ENCODE peak calls at places on chromosomes 11 and 22, in four cellular contexts. P, R, O and H are unnamed samples.

GRCh38 chr22:23537421-23537820 is 42.7 kb downstream of the IGLL1 start:
- DNase-seq in P (no peak), R (no peak), O (no peak), H (no peak)

GRCh38 chr11:44136176-44136945 is 40.9 kb downstream of the EXT2 start:
- DNase-seq in P (no peak), R (no peak), O (no peak), H (no peak)

GRCh38 chr22:23383491-23384450 is 196.3 kb downstream of the IGLL1 start:
- DNase-seq in P (no peak), R (peak), O (no peak), H (no peak)

GRCh38 chr11:116449522-116449921 is 323.3 kb downstream of the BUD13 start:
- DNase-seq in P (no peak), R (no peak), O (no peak), H (no peak)

GRCh38 chr11:116376547-116376946 is 396.2 kb downstream of the BUD13 start:
- DNase-seq in P (no peak), R (no peak), O (no peak), H (no peak)

GRCh38 chr11:74849525-74850391 is 99.1 kb downstream of the XRRA1 start:
- DNase-seq in P (peak), R (peak), O (no peak), H (no peak)

GRCh38 chr11:7353100-7353499 is 101.4 kb downstream of the SYT9 start:
- DNase-seq in P (peak), R (no peak), O (peak), H (peak)

GRCh38 chr11:102437026-102437425 is 15.5 kb downstream of the TMEM123 start:
- DNase-seq in P (no peak), R (no peak), O (no peak), H (no peak)

GRCh38 chr11:118406599-118407166 is 5.3 kb downstream of the ATP5MG start:
- DNase-seq in P (peak), R (no peak), O (no peak), H (no peak)

GRCh38 chr22:40345271-40345670 is 1.0 kb upstream of the ADSL start:
- DNase-seq in P (no peak), R (no peak), O (peak), H (peak)

GRCh38 chr22:19731361-19731725 is 8.0 kb downstream of the GP1BB start:
- DNase-seq in P (no peak), R (no peak), O (no peak), H (no peak)

GRCh38 chr11:34065505-34066203 is 14.1 kb downstream of the CAPRIN1 start:
- DNase-seq in P (no peak), R (no peak), O (no peak), H (no peak)

GRCh38 chr11:30128269-30128932 is 102.4 kb upstream of the FSHB start:
- DNase-seq in P (peak), R (no peak), O (peak), H (no peak)

GRCh38 chr11:33620423-33621120 is 80.1 kb downstream of the C11orf91 start:
- DNase-seq in P (no peak), R (no peak), O (no peak), H (peak)

GRCh38 chr22:41831828-41832552 is 915 bp upstream of the SREBF2 start:
- DNase-seq in P (no peak), R (no peak), O (no peak), H (no peak)

GRCh38 chr22:48886604-48887393 is 940.9 kb downstream of the BRD1 start:
- DNase-seq in P (no peak), R (peak), O (no peak), H (no peak)

GRCh38 chr22:46052331-46052771 is 75.4 kb upstream of the WNT7B start:
- DNase-seq in P (no peak), R (peak), O (no peak), H (no peak)

GRCh38 chr11:45252134-45252856 is 33.8 kb downstream of the SYT13 start:
- DNase-seq in P (peak), R (no peak), O (peak), H (peak)

GRCh38 chr11:2575611-2576051 is 124.2 kb downstream of the KCNQ1OT1 start:
- DNase-seq in P (no peak), R (peak), O (no peak), H (no peak)

GRCh38 chr11:2914475-2915195 is 14.6 kb downstream of the PHLDA2 start:
- DNase-seq in P (peak), R (no peak), O (no peak), H (no peak)

GRCh38 chr11:111177037-111177988 is 68.2 kb upstream of the POU2AF2 start:
- DNase-seq in P (no peak), R (no peak), O (no peak), H (no peak)

GRCh38 chr22:36528336-36528735 is 630 bp downstream of the EIF3D start:
- DNase-seq in P (no peak), R (no peak), O (peak), H (peak)

GRCh38 chr11:8290122-8290810 is 26.6 kb upstream of the LMO1 start:
- DNase-seq in P (no peak), R (no peak), O (no peak), H (no peak)

GRCh38 chr22:32808038-32808445 is 6.5 kb downstream of the TIMP3 start:
- DNase-seq in P (no peak), R (no peak), O (no peak), H (no peak)

GRCh38 chr22:43186272-43187170 is at the start of gene TTLL12:
- DNase-seq in P (peak), R (no peak), O (peak), H (peak)

GRCh38 chr11:66891849-66892660 is 35.2 kb downstream of the LRFN4 start:
- DNase-seq in P (no peak), R (no peak), O (peak), H (peak)

GRCh38 chr11:121497176-121497995 is 44.6 kb upstream of the SORL1-AS1 start:
- DNase-seq in P (no peak), R (no peak), O (no peak), H (no peak)